ENCODE peak calls at places on chromosomes 16 and 17, in four cellular contexts. B is heart left ventricle; X is stimulated activated CD4-positive, alpha-beta T cell treated with anti-CD3 and anti-CD28 coated beads, TNF-alpha, amount 100 ng/mL, for 48 hours; K is germinal center. W is an unnamed sample.

GRCh38 chr16:23420011-23420410 is 33.0 kb downstream of the COG7 start:
- DNase-seq in B (no peak), X (no peak), K (no peak), W (no peak)

GRCh38 chr16:65740716-65741115 is 618.9 kb upstream of the CDH11 start:
- DNase-seq in B (no peak), X (no peak), K (no peak), W (no peak)

GRCh38 chr16:24497405-24497804 is 42.0 kb upstream of the RBBP6 start:
- DNase-seq in B (no peak), X (no peak), K (no peak), W (no peak)

GRCh38 chr17:81294512-81295030 is 536 bp downstream of the SLC38A10 start:
- DNase-seq in B (no peak), X (no peak), K (no peak), W (peak)

GRCh38 chr17:27848941-27849340 is 44.2 kb downstream of the LYRM9 start:
- DNase-seq in B (no peak), X (no peak), K (no peak), W (no peak)

GRCh38 chr16:1285669-1286491 is 23.6 kb upstream of the UBE2I start:
- DNase-seq in B (no peak), X (no peak), K (no peak), W (no peak)

GRCh38 chr17:35969558-35970442 is 11.5 kb downstream of the CCL16 start:
- DNase-seq in B (peak), X (peak), K (peak), W (peak)

GRCh38 chr17:50681260-50682200 is 26.2 kb downstream of the ANKRD40 start:
- DNase-seq in B (peak), X (no peak), K (no peak), W (peak)

GRCh38 chr17:57106107-57106835 is 21.2 kb downstream of the AKAP1 start:
- DNase-seq in B (peak), X (no peak), K (no peak), W (no peak)

GRCh38 chr16:71927383-71927782 is 32.1 kb downstream of the IST1 start:
- DNase-seq in B (peak), X (no peak), K (no peak), W (no peak)

GRCh38 chr17:43442711-43443110 is 41.1 kb upstream of the DHX8 start:
- DNase-seq in B (no peak), X (no peak), K (no peak), W (no peak)

GRCh38 chr16:75053791-75054555 is 55.1 kb downstream of the ZNRF1 start:
- DNase-seq in B (peak), X (no peak), K (no peak), W (no peak)

GRCh38 chr16:12185563-12185962 is 209.0 kb downstream of the SNX29 start:
- DNase-seq in B (no peak), X (no peak), K (no peak), W (no peak)

GRCh38 chr17:46010597-46011186 is 11.6 kb downstream of the STH start:
- DNase-seq in B (no peak), X (no peak), K (no peak), W (no peak)

GRCh38 chr16:8937803-8938202 is 25.9 kb downstream of the USP7 start:
- DNase-seq in B (no peak), X (no peak), K (no peak), W (no peak)

W was measured in spleen.